ENCODE peak calls at places on chromosomes 5 and 9, in ten cellular contexts. C is NCI-H510A treated with DMSO at 0.1 percent for 48 hours, M is GM18507, Q is H54, K is WERI-Rb-1, V is NCI-H2107, N is WTC11, B is NCI-H345, W is left ventricle myocardium superior, L is pancreas. X is an unnamed sample.

GRCh38 chr5:78537821-78538220 is 110.8 kb downstream of the LHFPL2 start:
- DNase-seq in C (peak), M (no peak), Q (no peak), K (peak), V (no peak), N (peak), B (peak), W (no peak), L (no peak), X (no peak)

GRCh38 chr5:142794527-142794926 is 24.4 kb downstream of the ARHGAP26 start:
- DNase-seq in C (no peak), M (no peak), Q (no peak), K (no peak), V (no peak), N (no peak), B (no peak), W (no peak), L (no peak), X (no peak)

GRCh38 chr9:33044677-33045282 is 19.7 kb downstream of the DNAJA1 start:
- DNase-seq in C (peak), M (no peak), Q (no peak), K (peak), V (no peak), N (peak), B (peak), W (no peak), L (peak), X (peak)

GRCh38 chr5:143534764-143535159 is 131.3 kb upstream of the NR3C1 start:
- DNase-seq in C (no peak), M (no peak), Q (no peak), K (no peak), V (no peak), N (no peak), B (no peak), W (no peak), L (no peak), X (no peak)

GRCh38 chr9:126692041-126692758 is 78.5 kb downstream of the LMX1B start:
- DNase-seq in C (no peak), M (no peak), Q (no peak), K (no peak), V (no peak), N (peak), B (no peak), W (peak), L (no peak), X (no peak)

GRCh38 chr5:180090769-180091546 is 19.4 kb upstream of the RNF130 start:
- DNase-seq in C (peak), M (no peak), Q (no peak), K (peak), V (peak), N (peak), B (peak), W (no peak), L (peak), X (peak)

GRCh38 chr5:96645096-96645495 is 17.1 kb upstream of the CAST start:
- DNase-seq in C (no peak), M (no peak), Q (no peak), K (no peak), V (no peak), N (no peak), B (no peak), W (no peak), L (no peak), X (no peak)

GRCh38 chr5:14365831-14366435 is 215.7 kb upstream of the OTULINL start:
- DNase-seq in C (no peak), M (no peak), Q (no peak), K (no peak), V (no peak), N (no peak), B (no peak), W (no peak), L (no peak), X (no peak)

GRCh38 chr5:55160493-55161209 is 680 bp downstream of the GPX8 start:
- DNase-seq in C (no peak), M (no peak), Q (no peak), K (no peak), V (no peak), N (no peak), B (no peak), W (peak), L (peak), X (peak)

GRCh38 chr5:147743686-147744332 is 38.7 kb downstream of the JAKMIP2 start:
- DNase-seq in C (peak), M (no peak), Q (no peak), K (no peak), V (peak), N (no peak), B (peak), W (no peak), L (no peak), X (no peak)